ENCODE peak calls at places on chromosomes 13 and 19, in six cellular contexts. One of them, this sample, is unnamed.

GRCh38 chr19:53545271-53546065 is 7.5 kb downstream of the ZNF331 start:
- DNase-seq in suprapubic skin: no peak
- DNase-seq in tibial nerve: no peak
- DNase-seq in HepG2: no peak
- DNase-seq in A549: peak; percentile 97
- DNase-seq in transverse colon: no peak
- DNase-seq in this sample: no peak

GRCh38 chr19:58559275-58560006 is 1.0 kb upstream of the UBE2M start:
- DNase-seq in HepG2: peak; percentile 92
- DNase-seq in transverse colon: peak; percentile 92
- DNase-seq in tibial nerve: peak; percentile 80
- DNase-seq in A549: peak; percentile 97
- DNase-seq in suprapubic skin: peak; percentile 96
- DNase-seq in this sample: peak; percentile 93

GRCh38 chr13:98345103-98345899 is 168.2 kb upstream of the RNF113B start:
- DNase-seq in HepG2: no peak
- DNase-seq in tibial nerve: no peak
- DNase-seq in transverse colon: no peak
- DNase-seq in suprapubic skin: no peak
- DNase-seq in A549: no peak
- DNase-seq in this sample: no peak

GRCh38 chr13:44388427-44388826 is 14.8 kb downstream of the SERP2 start:
- DNase-seq in suprapubic skin: no peak
- DNase-seq in tibial nerve: no peak
- DNase-seq in transverse colon: no peak
- DNase-seq in HepG2: peak; percentile 31
- DNase-seq in A549: no peak
- DNase-seq in this sample: no peak

GRCh38 chr19:13839193-13839937 is 37.6 kb upstream of the NANOS3 start:
- DNase-seq in A549: peak; percentile 57
- DNase-seq in HepG2: no peak
- DNase-seq in suprapubic skin: peak; percentile 96
- DNase-seq in transverse colon: peak; percentile 88
- DNase-seq in tibial nerve: peak; percentile 84
- DNase-seq in this sample: peak; percentile 80

GRCh38 chr19:39030854-39031367 is 1.4 kb downstream of the FBXO27 start:
- DNase-seq in suprapubic skin: no peak
- DNase-seq in A549: no peak
- DNase-seq in HepG2: peak; percentile 84
- DNase-seq in transverse colon: no peak
- DNase-seq in tibial nerve: no peak
- DNase-seq in this sample: no peak

GRCh38 chr19:43148233-43148632 is 38.1 kb downstream of the PSG5 start:
- DNase-seq in tibial nerve: no peak
- DNase-seq in suprapubic skin: no peak
- DNase-seq in HepG2: no peak
- DNase-seq in transverse colon: no peak
- DNase-seq in A549: no peak
- DNase-seq in this sample: no peak

GRCh38 chr13:42361701-42362100 is 89.7 kb downstream of the AKAP11 start:
- DNase-seq in suprapubic skin: no peak
- DNase-seq in A549: no peak
- DNase-seq in tibial nerve: no peak
- DNase-seq in HepG2: no peak
- DNase-seq in transverse colon: no peak
- DNase-seq in this sample: no peak

GRCh38 chr19:1471514-1472107 is 7.4 kb downstream of the C19orf25 start:
- DNase-seq in suprapubic skin: no peak
- DNase-seq in HepG2: no peak
- DNase-seq in A549: no peak
- DNase-seq in transverse colon: no peak
- DNase-seq in tibial nerve: no peak
- DNase-seq in this sample: no peak

GRCh38 chr19:9000933-9001332 is 9.3 kb downstream of the MUC16 start:
- DNase-seq in HepG2: no peak
- DNase-seq in tibial nerve: no peak
- DNase-seq in A549: no peak
- DNase-seq in suprapubic skin: no peak
- DNase-seq in transverse colon: no peak
- DNase-seq in this sample: no peak

GRCh38 chr13:44903596-44903995 is 85.7 kb downstream of the NUFIP1 start:
- DNase-seq in A549: no peak
- DNase-seq in tibial nerve: peak; percentile 85
- DNase-seq in suprapubic skin: peak; percentile 83
- DNase-seq in transverse colon: peak; percentile 70
- DNase-seq in HepG2: no peak
- DNase-seq in this sample: peak; percentile 78

GRCh38 chr13:50410921-50411712 is 395.9 kb downstream of the KCNRG start:
- DNase-seq in transverse colon: no peak
- DNase-seq in A549: peak; percentile 67
- DNase-seq in suprapubic skin: no peak
- DNase-seq in HepG2: peak; percentile 22
- DNase-seq in tibial nerve: no peak
- DNase-seq in this sample: no peak

GRCh38 chr19:18282788-18283141 is 1.3 kb upstream of the JUND start:
- DNase-seq in suprapubic skin: no peak
- DNase-seq in A549: peak; percentile 65
- DNase-seq in HepG2: peak; percentile 62
- DNase-seq in transverse colon: peak; percentile 77
- DNase-seq in tibial nerve: no peak
- DNase-seq in this sample: peak; percentile 61

GRCh38 chr19:55436847-55437246 is 6.3 kb downstream of the SHISA7 start:
- DNase-seq in A549: no peak
- DNase-seq in tibial nerve: no peak
- DNase-seq in HepG2: no peak
- DNase-seq in suprapubic skin: no peak
- DNase-seq in transverse colon: no peak
- DNase-seq in this sample: no peak

GRCh38 chr13:86567119-86567518 is 767.9 kb upstream of the SLITRK6 start:
- DNase-seq in A549: no peak
- DNase-seq in tibial nerve: no peak
- DNase-seq in suprapubic skin: no peak
- DNase-seq in HepG2: peak; percentile 24
- DNase-seq in transverse colon: no peak
- DNase-seq in this sample: no peak

GRCh38 chr13:114101325-114101821 is 31.1 kb downstream of the RASA3 start:
- DNase-seq in HepG2: no peak
- DNase-seq in transverse colon: peak; percentile 23
- DNase-seq in tibial nerve: peak; percentile 19
- DNase-seq in A549: no peak
- DNase-seq in suprapubic skin: peak; percentile 77
- DNase-seq in this sample: no peak

GRCh38 chr19:8079988-8080387 is 27.4 kb downstream of the CCL25 start:
- DNase-seq in HepG2: no peak
- DNase-seq in A549: no peak
- DNase-seq in transverse colon: no peak
- DNase-seq in tibial nerve: no peak
- DNase-seq in suprapubic skin: no peak
- DNase-seq in this sample: no peak

DNA sequence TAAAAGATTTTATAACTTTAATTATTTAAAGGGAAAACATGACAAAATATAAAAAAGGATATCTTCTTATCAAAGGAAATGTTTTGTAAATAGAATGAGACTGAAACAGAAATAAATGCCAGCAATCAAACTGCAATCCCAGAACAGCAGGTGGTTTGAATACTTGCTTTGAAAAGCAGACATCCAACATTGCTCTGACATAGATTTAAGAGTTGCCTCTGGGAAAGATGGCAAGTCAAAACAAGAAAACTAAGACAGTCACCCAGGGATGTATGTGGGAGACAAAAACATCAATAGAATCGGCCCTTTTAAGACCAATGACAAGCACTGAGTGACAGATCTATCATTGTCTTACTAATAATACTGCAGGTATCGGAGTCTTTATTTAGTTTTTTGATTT is 789.7 kb upstream of the GPC6 start:
- DNase-seq in A549: no peak
- DNase-seq in HepG2: no peak
- DNase-seq in tibial nerve: no peak
- DNase-seq in transverse colon: no peak
- DNase-seq in suprapubic skin: no peak
- DNase-seq in this sample: no peak
- TF ChIP-seq EP300 in A549: no peak
- TF ChIP-seq EP300 in HepG2: no peak
- TF ChIP-seq EP300 in tibial nerve: no peak
- TF ChIP-seq EP300 in transverse colon: no peak
- TF ChIP-seq EP300 in suprapubic skin: no peak
- TF ChIP-seq EP300 in this sample: no peak

GRCh38 chr19:52094526-52094925 is 1.0 kb downstream of the ZNF841 start:
- DNase-seq in transverse colon: no peak
- DNase-seq in A549: no peak
- DNase-seq in tibial nerve: no peak
- DNase-seq in HepG2: no peak
- DNase-seq in suprapubic skin: no peak
- DNase-seq in this sample: no peak

GRCh38 chr19:52099497-52100138 is 4.1 kb upstream of the ZNF841 start:
- DNase-seq in transverse colon: no peak
- DNase-seq in HepG2: peak; percentile 64
- DNase-seq in suprapubic skin: no peak
- DNase-seq in A549: no peak
- DNase-seq in tibial nerve: no peak
- DNase-seq in this sample: no peak

DNA sequence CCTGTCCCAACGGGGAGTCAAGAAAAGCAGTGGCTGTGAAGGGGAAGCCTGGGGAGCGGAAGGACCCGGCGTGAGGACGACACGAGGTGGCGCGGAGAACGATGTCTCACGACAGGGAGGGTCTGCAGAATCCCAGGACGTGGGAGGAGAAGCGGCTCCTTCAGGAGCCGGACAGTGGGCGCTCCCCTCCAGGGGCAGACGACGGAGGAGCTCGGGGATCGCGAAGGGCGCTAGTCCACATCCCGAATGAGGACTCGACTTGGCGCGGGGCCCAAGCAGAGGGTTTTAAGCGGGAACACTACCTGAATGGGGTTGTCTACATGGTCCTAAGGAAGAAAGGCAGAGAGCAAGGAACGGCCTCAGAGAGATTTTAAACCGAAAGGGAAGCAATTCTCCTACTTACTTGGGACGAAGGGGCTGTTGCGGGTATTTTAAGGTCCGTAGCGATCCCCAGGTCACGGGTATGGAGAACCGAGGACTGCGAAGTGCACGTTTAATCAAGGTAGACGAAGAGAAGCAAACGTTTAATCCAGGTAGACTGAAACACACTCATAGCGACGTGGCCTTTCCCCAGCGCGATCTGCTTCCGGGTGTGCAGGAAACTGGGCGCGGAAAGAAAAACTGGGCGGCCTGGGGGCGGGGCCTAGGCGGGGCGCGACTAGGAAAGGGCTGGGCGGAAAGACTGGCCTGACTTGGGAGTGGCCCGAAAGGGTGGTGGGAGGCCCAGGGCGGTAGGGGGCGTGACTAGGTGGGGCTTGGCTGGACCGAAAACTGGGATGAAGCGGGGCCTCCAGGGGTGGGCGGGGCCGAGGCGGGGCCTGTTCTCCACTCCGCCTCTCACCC is at the start of gene ZNF841:
- DNase-seq in suprapubic skin: peak; percentile 97
- DNase-seq in tibial nerve: peak; percentile 89
- DNase-seq in HepG2: peak; percentile 87
- DNase-seq in transverse colon: peak; percentile 94
- DNase-seq in A549: peak; percentile 92
- DNase-seq in this sample: peak; percentile 98
- TF ChIP-seq CTCF in suprapubic skin: no peak
- TF ChIP-seq CTCF in tibial nerve: no peak
- TF ChIP-seq CTCF in HepG2: no peak
- TF ChIP-seq CTCF in transverse colon: no peak
- TF ChIP-seq CTCF in A549: no peak
- TF ChIP-seq CTCF in this sample: no peak

DNA sequence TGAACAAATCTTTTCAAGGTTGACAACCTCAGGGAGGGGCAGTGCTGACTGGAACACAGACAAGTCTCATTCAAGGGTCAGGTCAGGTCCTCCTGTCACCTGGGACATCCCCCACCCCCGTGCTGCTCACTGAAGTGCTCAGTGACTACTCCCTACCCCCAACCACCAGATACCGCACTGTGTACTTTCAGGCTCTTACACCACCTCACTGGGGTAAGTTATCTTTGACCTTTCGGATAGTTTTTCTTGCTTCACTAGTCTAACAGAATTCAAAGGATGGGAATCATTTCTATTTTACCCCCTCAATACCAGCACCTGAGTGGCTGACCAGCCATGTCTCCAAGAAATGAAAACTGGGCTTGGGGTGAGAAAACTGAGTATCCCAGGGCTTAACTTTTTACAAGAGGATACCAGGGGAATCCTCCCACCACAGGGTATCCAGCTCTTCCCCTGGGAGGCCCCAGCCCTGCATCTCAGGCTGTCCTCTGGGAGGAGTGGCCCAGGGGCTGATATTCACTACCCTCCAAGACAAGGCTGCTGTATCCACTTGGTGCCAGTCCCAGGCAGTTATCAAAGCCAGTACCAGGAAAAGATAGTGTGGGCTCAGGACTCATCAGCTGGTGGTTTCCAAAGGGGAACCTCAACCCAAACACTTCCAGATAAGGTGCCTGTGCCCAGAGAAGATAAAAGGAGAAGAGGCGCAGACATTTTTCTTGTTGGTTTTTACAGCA is 2.1 kb downstream of the ZNF563 start:
- DNase-seq in tibial nerve: no peak
- DNase-seq in suprapubic skin: no peak
- DNase-seq in transverse colon: peak; percentile 18
- DNase-seq in HepG2: peak; percentile 96
- DNase-seq in A549: no peak
- DNase-seq in this sample: no peak
- TF ChIP-seq EP300 in tibial nerve: no peak
- TF ChIP-seq EP300 in suprapubic skin: no peak
- TF ChIP-seq EP300 in transverse colon: no peak
- TF ChIP-seq EP300 in HepG2: peak; percentile 96
- TF ChIP-seq EP300 in A549: no peak
- TF ChIP-seq EP300 in this sample: no peak

GRCh38 chr19:4624733-4625362 is 14.5 kb upstream of the TNFAIP8L1 start:
- DNase-seq in A549: peak; percentile 79
- DNase-seq in transverse colon: no peak
- DNase-seq in suprapubic skin: no peak
- DNase-seq in HepG2: peak; percentile 66
- DNase-seq in tibial nerve: no peak
- DNase-seq in this sample: no peak
- TF ChIP-seq CTCF in A549: peak; percentile 33
- TF ChIP-seq CTCF in transverse colon: no peak
- TF ChIP-seq CTCF in suprapubic skin: no peak
- TF ChIP-seq CTCF in HepG2: peak; percentile 83
- TF ChIP-seq CTCF in tibial nerve: no peak
- TF ChIP-seq CTCF in this sample: no peak

DNA sequence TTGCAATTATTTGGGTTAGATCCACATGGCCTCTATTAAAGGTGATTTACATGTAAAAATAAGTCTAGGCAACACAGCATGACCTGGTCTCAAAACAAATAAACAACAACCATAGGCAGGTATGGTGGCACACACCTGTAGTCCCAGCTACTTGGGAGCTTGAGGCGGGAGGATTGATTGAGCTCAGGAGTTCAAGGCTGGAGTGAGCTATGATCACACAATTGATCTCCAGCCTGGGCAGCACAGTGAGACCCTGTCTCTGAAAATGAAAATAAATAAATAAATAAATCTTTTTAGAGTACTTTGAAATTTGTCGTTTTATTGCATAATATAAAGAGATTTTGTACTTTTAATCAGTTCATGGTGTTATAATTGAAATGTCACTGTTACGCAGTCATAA is 93.3 kb downstream of the PAN3 start:
- DNase-seq in A549: no peak
- DNase-seq in HepG2: no peak
- DNase-seq in tibial nerve: no peak
- DNase-seq in transverse colon: no peak
- DNase-seq in suprapubic skin: no peak
- DNase-seq in this sample: no peak
- TF ChIP-seq EP300 in A549: no peak
- TF ChIP-seq EP300 in HepG2: no peak
- TF ChIP-seq EP300 in tibial nerve: no peak
- TF ChIP-seq EP300 in transverse colon: no peak
- TF ChIP-seq EP300 in suprapubic skin: no peak
- TF ChIP-seq EP300 in this sample: no peak